ENCODE peak calls at places on chromosomes 4 and X, in nine cellular contexts. B is tibial artery; H is endothelial cell of umbilical vein; N is SJCRH30; Q is astrocyte; T is CD8-positive, alpha-beta memory T cell; K is A549; J is mammary epithelial cell; R is neural progenitor cell. X is an unnamed sample.
A peak's percentile ranks its signal among the peaks of the same experiment; 100 is the strongest.

GRCh38 chr4:140252742-140253555 is 99.0 kb upstream of the MAML3 start:
- DNase-seq in B (peak; percentile 82), H (peak; percentile 93), N (peak; percentile 53), Q (peak; percentile 57), T (peak; percentile 52), K (peak; percentile 63), J (peak; percentile 58), R (peak; percentile 88), X (peak; percentile 95)

GRCh38 chr4:94642561-94642866 is 115.2 kb upstream of the BMPR1B start:
- DNase-seq in B (no peak), H (no peak), N (peak; percentile 44), Q (peak; percentile 62), T (no peak), K (no peak), J (no peak), R (no peak), X (no peak)

GRCh38 chr4:121278811-121279368 is 101.9 kb downstream of the QRFPR start:
- DNase-seq in B (no peak), H (no peak), N (no peak), Q (peak; percentile 84), T (no peak), K (no peak), J (peak; percentile 8), R (no peak), X (no peak)

GRCh38 chr4:117331817-117332216 is 246.4 kb upstream of the TRAM1L1 start:
- DNase-seq in B (no peak), H (no peak), N (no peak), Q (no peak), T (no peak), K (no peak), J (no peak), R (no peak), X (no peak)

GRCh38 chr4:169861592-169861991 is 103.8 kb upstream of the HPF1 start:
- DNase-seq in B (no peak), H (no peak), N (no peak), Q (no peak), T (no peak), K (no peak), J (no peak), R (no peak), X (no peak)

GRCh38 chr4:153655004-153655541 is 29.0 kb upstream of the TLR2 start:
- DNase-seq in B (no peak), H (no peak), N (no peak), Q (no peak), T (no peak), K (no peak), J (no peak), R (no peak), X (no peak)

GRCh38 chr4:164293776-164294175 is 460.2 kb upstream of the SMIM31 start:
- DNase-seq in B (no peak), H (no peak), N (no peak), Q (no peak), T (no peak), K (no peak), J (no peak), R (no peak), X (peak; percentile 17)

GRCh38 chr4:4969298-4969697 is 50.0 kb downstream of the CYTL1 start:
- DNase-seq in B (peak; percentile 89), H (no peak), N (no peak), Q (no peak), T (no peak), K (peak; percentile 15), J (peak; percentile 16), R (no peak), X (no peak)

GRCh38 chr4:78645853-78646757 is 94.5 kb downstream of the ANXA3 start:
- DNase-seq in B (peak; percentile 91), H (peak; percentile 91), N (peak; percentile 32), Q (peak; percentile 94), T (no peak), K (peak; percentile 21), J (peak; percentile 93), R (no peak), X (no peak)

GRCh38 chrX:136063340-136064079 is 78.3 kb downstream of the SLC9A6 start:
- DNase-seq in B (peak; percentile 85), H (no peak), N (peak; percentile 3), Q (no peak), T (no peak), K (no peak), J (no peak), R (no peak), X (no peak)

GRCh38 chr4:109303141-109303499 is 662 bp upstream of the COL25A1 start:
- DNase-seq in B (no peak), H (peak; percentile 42), N (peak; percentile 74), Q (peak; percentile 25), T (no peak), K (no peak), J (no peak), R (no peak), X (no peak)

GRCh38 chr4:1212546-1213335 is 36.2 kb downstream of the CTBP1 start:
- DNase-seq in B (no peak), H (no peak), N (no peak), Q (no peak), T (no peak), K (no peak), J (no peak), R (no peak), X (peak; percentile 72)
- H3K4me1 ChIP-seq in B (peaks cover 10% of the 10 kb centered on the region), H (no peaks in the 10 kb centered on the region), N (peaks cover 11% of the 10 kb centered on the region), Q (peaks cover 17% of the 10 kb centered on the region), T (peaks cover 18% of the 10 kb centered on the region), K (no peaks in the 10 kb centered on the region), J (no peaks in the 10 kb centered on the region), R (no peaks in the 10 kb centered on the region), X (peaks cover 65% of the 10 kb centered on the region)

DNA sequence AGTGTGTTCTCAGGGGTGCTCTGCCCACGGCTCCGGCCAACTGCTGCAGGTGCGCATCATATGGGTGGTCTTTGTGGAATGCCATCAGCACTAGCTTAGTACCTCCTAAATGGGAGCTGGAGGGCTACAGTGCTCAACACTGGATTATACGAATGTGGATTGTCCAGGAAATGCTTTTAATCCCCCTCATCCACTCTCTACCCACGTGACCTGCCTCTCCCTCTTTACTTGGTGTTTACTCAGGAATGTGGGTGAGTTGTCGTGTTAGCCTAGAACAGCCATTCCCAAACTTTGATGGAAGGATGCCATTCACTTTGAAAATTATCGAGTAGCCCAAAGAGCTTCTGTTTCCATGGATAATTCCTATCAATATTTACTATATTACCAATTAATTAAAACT is 150.8 kb downstream of the PTTG2 start:
- DNase-seq in B (no peak), H (no peak), N (peak; percentile 76), Q (no peak), T (no peak), K (no peak), J (no peak), R (no peak), X (no peak)
- H3K4me1 ChIP-seq in B (no peaks in the 10 kb centered on the region), H (peaks cover 5% of the 10 kb centered on the region), N (peaks cover 47% of the 10 kb centered on the region), Q (peaks cover 6% of the 10 kb centered on the region), T (no peaks in the 10 kb centered on the region), K (no peaks in the 10 kb centered on the region), J (no peaks in the 10 kb centered on the region), R (peaks cover 55% of the 10 kb centered on the region), X (peaks cover 9% of the 10 kb centered on the region)

GRCh38 chr4:61401771-61402170 is 201.6 kb downstream of the ADGRL3 start:
- DNase-seq in B (no peak), H (no peak), N (no peak), Q (no peak), T (no peak), K (no peak), J (no peak), R (no peak), X (no peak)

GRCh38 chr4:61395754-61396153 is 195.6 kb downstream of the ADGRL3 start:
- DNase-seq in B (no peak), H (no peak), N (no peak), Q (no peak), T (no peak), K (no peak), J (no peak), R (peak; percentile 45), X (no peak)

GRCh38 chr4:61400446-61400845 is 200.3 kb downstream of the ADGRL3 start:
- DNase-seq in B (no peak), H (no peak), N (no peak), Q (no peak), T (no peak), K (no peak), J (no peak), R (no peak), X (no peak)

GRCh38 chr4:61397174-61397573 is 197.0 kb downstream of the ADGRL3 start:
- DNase-seq in B (no peak), H (no peak), N (no peak), Q (peak; percentile 68), T (no peak), K (no peak), J (peak; percentile 16), R (no peak), X (no peak)
- H3K4me1 ChIP-seq in B (no peaks in the 10 kb centered on the region), H (no peaks in the 10 kb centered on the region), N (no peaks in the 10 kb centered on the region), Q (no peaks in the 10 kb centered on the region), T (no peaks in the 10 kb centered on the region), K (no peaks in the 10 kb centered on the region), J (peaks cover 4% of the 10 kb centered on the region), R (peaks cover 32% of the 10 kb centered on the region), X (no peaks in the 10 kb centered on the region)

GRCh38 chr4:13546374-13546854 is 2.1 kb upstream of the NKX3-2 start:
- DNase-seq in B (no peak), H (no peak), N (no peak), Q (no peak), T (no peak), K (no peak), J (no peak), R (no peak), X (no peak)
- H3K4me1 ChIP-seq in B (no peaks in the 10 kb centered on the region), H (peaks cover 8% of the 10 kb centered on the region), N (peaks cover 6% of the 10 kb centered on the region), Q (peaks cover 9% of the 10 kb centered on the region), T (peaks cover 29% of the 10 kb centered on the region), K (no peaks in the 10 kb centered on the region), J (peaks cover 25% of the 10 kb centered on the region), R (no peaks in the 10 kb centered on the region), X (peaks cover 48% of the 10 kb centered on the region)

DNA sequence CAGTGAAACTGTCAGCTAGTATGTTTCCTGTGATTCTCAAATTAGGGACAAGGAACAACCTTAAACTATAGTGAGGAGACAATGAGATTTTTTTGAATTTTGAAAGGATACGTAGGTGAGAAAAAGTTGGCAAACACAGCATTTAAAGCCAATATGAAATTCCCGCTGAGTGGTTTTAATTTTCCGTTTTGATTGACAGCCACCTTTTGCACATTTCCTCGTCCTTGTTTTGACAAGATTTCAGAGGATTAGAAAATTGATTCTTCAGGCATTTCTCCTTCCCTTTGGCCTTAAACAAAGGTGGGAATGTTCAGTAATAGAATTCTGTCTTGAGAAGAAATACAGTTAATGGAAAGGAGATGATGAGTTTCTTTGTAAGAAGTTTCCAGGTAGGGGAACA is 52.2 kb downstream of the RAPGEF2 start:
- DNase-seq in B (no peak), H (no peak), N (no peak), Q (no peak), T (no peak), K (no peak), J (no peak), R (no peak), X (no peak)
- H3K4me1 ChIP-seq in B (no peaks in the 10 kb centered on the region), H (peaks cover 18% of the 10 kb centered on the region), N (peaks cover 7% of the 10 kb centered on the region), Q (no peaks in the 10 kb centered on the region), T (no peaks in the 10 kb centered on the region), K (no peaks in the 10 kb centered on the region), J (no peaks in the 10 kb centered on the region), R (peaks cover 60% of the 10 kb centered on the region), X (no peaks in the 10 kb centered on the region)

X was measured in left lung.